ENCODE peak calls at places on chromosomes 11 and 22, in five cellular contexts. L is H9, R is mesenchymal stem cell, K is trophoblast cell, T is H1. I is an unnamed sample.

GRCh38 chr22:41367680-41368542 is 13.8 kb upstream of the TEF start:
- DNase-seq in K (peak), L (peak), R (no peak), T (no peak), I (no peak)

GRCh38 chr11:105202844-105203548 is 63.4 kb upstream of the CARD18 start:
- DNase-seq in K (no peak), R (peak), T (no peak), L (no peak), I (no peak)

GRCh38 chr11:6812391-6813005 is 13.0 kb upstream of the OR6A2 start:
- DNase-seq in L (peak), T (no peak), R (peak), K (no peak), I (peak)

GRCh38 chr11:130448416-130449068 is at the start of gene ADAMTS15:
- DNase-seq in L (peak), K (peak), R (peak), T (peak), I (peak)

GRCh38 chr11:124605719-124606118 is 5.5 kb upstream of the PANX3 start:
- DNase-seq in K (no peak), R (no peak), T (no peak), L (no peak), I (no peak)

GRCh38 chr22:46569055-46569847 is 31.8 kb upstream of the CELSR1 start:
- DNase-seq in T (no peak), L (no peak), K (no peak), R (no peak), I (no peak)

GRCh38 chr11:76293189-76293631 is 86.9 kb upstream of the WNT11 start:
- DNase-seq in L (no peak), T (no peak), K (no peak), R (no peak), I (no peak)

GRCh38 chr11:121930004-121930965 is 185.7 kb downstream of the BLID start:
- DNase-seq in K (no peak), T (no peak), R (no peak), L (no peak), I (no peak)

GRCh38 chr11:126415128-126415527 is 59.6 kb downstream of the ST3GAL4 start:
- DNase-seq in L (no peak), R (no peak), K (no peak), T (no peak), I (no peak)

GRCh38 chr11:47969401-47969800 is 11.0 kb upstream of the PTPRJ start:
- DNase-seq in L (no peak), R (no peak), T (no peak), K (no peak), I (no peak)

GRCh38 chr11:101718406-101718805 is 134.6 kb upstream of the TRPC6 start:
- DNase-seq in T (no peak), L (no peak), K (no peak), R (peak), I (no peak)

GRCh38 chr22:25702046-25702445 is 39.9 kb upstream of the MYO18B start:
- DNase-seq in K (no peak), L (no peak), T (no peak), R (peak), I (no peak)

GRCh38 chr22:42330953-42331525 is 60.6 kb upstream of the TCF20 start:
- DNase-seq in T (no peak), L (no peak), R (no peak), K (no peak), I (no peak)

GRCh38 chr11:64358907-64359711 is at the start of gene RPS6KA4:
- DNase-seq in L (no peak), T (peak), K (peak), R (peak), I (peak)

GRCh38 chr11:830295-831131 is 2.2 kb upstream of the CD151 start:
- DNase-seq in L (peak), K (no peak), T (no peak), R (peak), I (no peak)

GRCh38 chr11:74044538-74044937 is 35.7 kb upstream of the UCP3 start:
- DNase-seq in L (no peak), T (no peak), R (no peak), K (no peak), I (no peak)

GRCh38 chr11:69821511-69822040 is 2.4 kb upstream of the FGF3 start:
- DNase-seq in R (no peak), T (no peak), K (no peak), L (no peak), I (no peak)

GRCh38 chr11:67606150-67606476 is 623 bp upstream of the NDUFV1 start:
- DNase-seq in T (no peak), R (no peak), L (no peak), K (no peak), I (no peak)

GRCh38 chr22:35734517-35734827 is 16.8 kb downstream of the APOL5 start:
- DNase-seq in L (no peak), R (no peak), T (no peak), K (no peak), I (no peak)

GRCh38 chr11:26764825-26765224 is 43.0 kb upstream of the SLC5A12 start:
- DNase-seq in T (no peak), L (no peak), R (no peak), K (no peak), I (no peak)

GRCh38 chr11:71447791-71448256 is 369 bp downstream of the DHCR7 start:
- DNase-seq in T (peak), L (no peak), K (no peak), R (peak), I (peak)

GRCh38 chr11:94583885-94584500 is 16.8 kb downstream of the PIWIL4 start:
- DNase-seq in R (peak), L (no peak), K (no peak), T (no peak), I (no peak)

GRCh38 chr11:33682019-33682418 is 18.6 kb downstream of the C11orf91 start:
- DNase-seq in T (no peak), R (no peak), K (no peak), L (no peak), I (no peak)

GRCh38 chr11:10322830-10323792 is 18.2 kb downstream of the ADM start:
- DNase-seq in K (peak), R (peak), L (no peak), T (no peak), I (no peak)

GRCh38 chr22:33126881-33127280 is 68.7 kb upstream of the SYN3 start:
- DNase-seq in K (peak), T (no peak), L (peak), R (no peak), I (peak)

GRCh38 chr11:82403640-82404305 is 329.9 kb downstream of the FAM181B start:
- DNase-seq in L (no peak), K (peak), T (no peak), R (no peak), I (no peak)

GRCh38 chr11:38824573-38824972 is 2226.5 kb upstream of the RAG2 start:
- DNase-seq in K (no peak), R (peak), T (no peak), L (no peak), I (no peak)

GRCh38 chr11:38593649-38594048 is 1995.6 kb upstream of the RAG2 start:
- DNase-seq in T (no peak), R (peak), L (no peak), K (no peak), I (no peak)

GRCh38 chr22:43000441-43001175 is 14.3 kb downstream of the PACSIN2 start:
- DNase-seq in K (no peak), T (no peak), L (no peak), R (peak), I (no peak)

GRCh38 chr11:110955797-110956196 is 243.6 kb upstream of the ARHGAP20 start:
- DNase-seq in R (no peak), L (no peak), K (no peak), T (no peak), I (no peak)

GRCh38 chr11:96827164-96827563 is 437.4 kb downstream of the JRKL start:
- DNase-seq in L (no peak), K (no peak), T (no peak), R (peak), I (peak)

GRCh38 chr22:44384981-44385610 is 72.3 kb upstream of the SHISAL1 start:
- DNase-seq in L (no peak), T (no peak), K (no peak), R (no peak), I (no peak)

GRCh38 chr22:44385781-44386180 is 73.0 kb upstream of the SHISAL1 start:
- DNase-seq in L (no peak), R (no peak), K (no peak), T (no peak), I (no peak)

GRCh38 chr22:44384563-44384940 is 71.8 kb upstream of the SHISAL1 start:
- DNase-seq in K (no peak), L (no peak), T (no peak), R (no peak), I (no peak)

GRCh38 chr22:44387486-44387885 is 74.7 kb upstream of the SHISAL1 start:
- DNase-seq in T (no peak), L (no peak), R (no peak), K (no peak), I (no peak)

DNA sequence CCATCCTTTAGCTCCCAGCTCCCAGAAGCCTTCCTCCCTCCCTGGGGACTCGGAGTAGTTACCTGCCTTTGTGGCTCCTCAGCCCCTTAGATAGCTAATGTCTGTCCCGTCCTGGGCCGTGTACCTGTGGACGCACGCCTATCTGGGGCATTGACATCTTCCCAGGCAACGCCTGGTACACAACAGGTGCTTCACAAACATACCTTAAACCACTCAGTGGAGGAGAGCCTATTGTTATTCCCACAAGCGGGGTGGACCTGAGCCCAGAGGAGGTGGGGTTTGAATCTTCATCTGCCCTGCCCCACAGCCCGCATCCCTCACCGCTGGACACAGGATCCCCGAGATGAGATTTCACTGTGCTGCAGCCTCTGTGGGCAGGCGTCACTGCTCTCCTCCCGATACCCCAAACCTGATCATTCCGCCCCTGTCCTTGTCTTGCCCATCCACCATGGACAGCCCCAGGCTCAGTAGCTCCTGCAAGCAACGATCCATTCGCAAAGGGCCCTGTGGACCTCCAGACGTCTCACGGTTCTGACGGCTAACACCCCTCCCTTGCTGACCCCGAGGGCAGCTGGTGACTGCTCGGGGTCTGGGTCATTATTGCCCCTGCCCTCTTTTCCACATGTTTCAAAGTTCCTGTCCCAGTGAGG is 73.8 kb upstream of the SHISAL1 start:
- DNase-seq in R (no peak), K (no peak), T (no peak), L (no peak), I (no peak)
- H3K23ac ChIP-seq in R (no peak), K (no peak), T (no peak), L (no peak), I (no peak)

GRCh38 chr11:83549984-83550667 is 264.0 kb upstream of the CCDC90B start:
- DNase-seq in T (no peak), R (no peak), L (no peak), K (no peak), I (no peak)
- H2BK12ac ChIP-seq in T (no peak), R (no peak), L (no peak), K (no peak), I (no peak)

DNA sequence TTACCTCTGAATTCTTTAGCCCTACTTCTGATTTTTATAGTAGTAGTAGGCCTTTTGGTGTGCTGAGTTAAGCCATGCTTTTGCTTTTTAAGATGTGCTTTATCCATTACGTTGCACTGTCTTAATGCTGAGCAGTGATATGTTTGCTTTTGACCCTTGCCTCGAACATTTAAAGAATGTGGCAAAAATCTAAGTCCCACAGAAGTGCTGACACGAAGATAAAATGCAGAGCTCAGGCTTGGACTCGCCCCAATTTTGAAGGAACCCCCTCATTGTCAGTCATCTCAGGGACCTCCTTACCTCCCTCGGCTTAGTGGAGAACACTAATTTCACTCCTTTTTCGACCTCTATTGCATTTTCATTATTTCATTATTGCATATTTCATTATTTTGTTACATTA is 272.9 kb downstream of the DDX10 start:
- DNase-seq in L (no peak), T (no peak), R (no peak), K (no peak), I (no peak)
- H3K18ac ChIP-seq in L (no peak), T (no peak), R (peak), K (no peak), I (no peak)

GRCh38 chr11:119062779-119063178 is 4.8 kb upstream of the VPS11 start:
- DNase-seq in L (no peak), K (no peak), T (no peak), R (no peak), I (no peak)
- H3K23ac ChIP-seq in L (no peak), K (no peak), T (no peak), R (no peak), I (no peak)

DNA sequence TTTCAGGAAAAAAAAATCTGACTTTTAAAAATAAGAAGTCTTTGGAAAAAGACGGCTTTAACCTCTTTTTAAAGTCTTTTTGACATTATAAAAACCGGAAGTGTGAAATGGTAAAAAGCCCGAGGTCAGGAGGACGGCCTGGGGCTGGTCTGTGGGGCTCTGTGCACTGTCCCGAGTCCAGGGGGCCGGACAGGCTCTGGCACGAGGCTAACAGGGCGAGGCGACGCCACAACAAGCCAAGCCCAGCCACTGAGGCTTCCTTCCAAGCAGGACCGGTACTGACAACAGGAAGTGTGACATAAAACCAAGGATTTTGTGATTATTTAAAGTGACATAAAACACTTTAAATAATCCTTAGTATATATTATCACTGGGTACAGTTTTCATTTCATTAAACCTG is 39.2 kb downstream of the BRD1 start:
- DNase-seq in L (no peak), R (peak), K (no peak), T (no peak), I (no peak)
- H2BK12ac ChIP-seq in L (no peak), R (no peak), K (no peak), T (no peak), I (no peak)

GRCh38 chr11:108559904-108560303 is 33.7 kb downstream of the EXPH5 start:
- DNase-seq in K (no peak), R (peak), L (no peak), T (no peak), I (no peak)

GRCh38 chr11:108559340-108559739 is 34.2 kb downstream of the EXPH5 start:
- DNase-seq in T (no peak), L (no peak), R (peak), K (no peak), I (no peak)

GRCh38 chr11:108562746-108563581 is 30.6 kb downstream of the EXPH5 start:
- DNase-seq in R (no peak), T (peak), K (no peak), L (no peak), I (no peak)

GRCh38 chr11:108558222-108558621 is 35.3 kb downstream of the EXPH5 start:
- DNase-seq in L (no peak), R (no peak), K (no peak), T (peak), I (no peak)

DNA sequence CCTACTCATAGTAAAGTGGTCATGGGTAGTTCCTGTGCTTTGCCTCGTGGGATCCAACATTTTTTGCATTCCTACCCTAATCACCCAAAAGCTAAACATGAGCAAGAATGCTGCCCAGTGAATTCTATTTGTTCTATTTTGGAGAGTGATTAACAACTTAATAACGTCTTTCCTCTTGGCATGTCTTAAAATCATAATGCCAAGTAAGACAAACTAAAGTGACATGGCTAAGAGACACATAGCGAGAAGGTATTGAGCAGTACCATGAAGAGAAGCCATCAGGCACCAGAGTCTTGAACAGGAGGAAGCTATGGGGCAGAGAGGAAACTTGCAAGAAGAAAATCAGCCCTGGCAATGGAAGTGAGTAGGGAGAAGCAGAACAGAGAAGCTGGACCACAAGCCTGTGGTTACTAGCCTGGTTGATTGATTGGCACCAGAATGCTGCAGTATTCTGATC is 32.0 kb downstream of the EXPH5 start:
- DNase-seq in K (no peak), T (peak), R (peak), L (no peak), I (no peak)
- H3K18ac ChIP-seq in K (no peak), T (no peak), R (no peak), L (no peak), I (no peak)

DNA sequence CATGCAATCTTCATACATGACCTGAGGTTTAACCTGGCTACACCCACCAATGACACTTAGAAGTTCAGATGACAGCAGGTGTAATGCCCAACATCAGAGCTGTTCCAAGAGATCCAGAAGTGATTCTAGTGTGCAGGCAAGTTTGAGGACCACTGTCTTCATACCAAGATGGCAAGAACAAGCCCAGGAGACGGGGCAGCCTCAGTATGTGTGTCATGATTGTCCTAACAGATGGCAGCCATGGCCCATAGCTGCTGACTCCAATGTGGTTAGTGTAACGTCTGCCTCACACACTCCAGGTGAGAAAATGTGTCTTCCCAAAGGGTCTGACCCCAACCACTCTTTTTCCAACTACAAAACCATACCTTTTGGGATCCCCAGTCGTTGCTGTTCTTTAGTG is 97.3 kb downstream of the ETS1 start:
- DNase-seq in T (no peak), R (no peak), K (no peak), L (no peak), I (no peak)
- H3K23ac ChIP-seq in T (no peak), R (no peak), K (no peak), L (no peak), I (no peak)

DNA sequence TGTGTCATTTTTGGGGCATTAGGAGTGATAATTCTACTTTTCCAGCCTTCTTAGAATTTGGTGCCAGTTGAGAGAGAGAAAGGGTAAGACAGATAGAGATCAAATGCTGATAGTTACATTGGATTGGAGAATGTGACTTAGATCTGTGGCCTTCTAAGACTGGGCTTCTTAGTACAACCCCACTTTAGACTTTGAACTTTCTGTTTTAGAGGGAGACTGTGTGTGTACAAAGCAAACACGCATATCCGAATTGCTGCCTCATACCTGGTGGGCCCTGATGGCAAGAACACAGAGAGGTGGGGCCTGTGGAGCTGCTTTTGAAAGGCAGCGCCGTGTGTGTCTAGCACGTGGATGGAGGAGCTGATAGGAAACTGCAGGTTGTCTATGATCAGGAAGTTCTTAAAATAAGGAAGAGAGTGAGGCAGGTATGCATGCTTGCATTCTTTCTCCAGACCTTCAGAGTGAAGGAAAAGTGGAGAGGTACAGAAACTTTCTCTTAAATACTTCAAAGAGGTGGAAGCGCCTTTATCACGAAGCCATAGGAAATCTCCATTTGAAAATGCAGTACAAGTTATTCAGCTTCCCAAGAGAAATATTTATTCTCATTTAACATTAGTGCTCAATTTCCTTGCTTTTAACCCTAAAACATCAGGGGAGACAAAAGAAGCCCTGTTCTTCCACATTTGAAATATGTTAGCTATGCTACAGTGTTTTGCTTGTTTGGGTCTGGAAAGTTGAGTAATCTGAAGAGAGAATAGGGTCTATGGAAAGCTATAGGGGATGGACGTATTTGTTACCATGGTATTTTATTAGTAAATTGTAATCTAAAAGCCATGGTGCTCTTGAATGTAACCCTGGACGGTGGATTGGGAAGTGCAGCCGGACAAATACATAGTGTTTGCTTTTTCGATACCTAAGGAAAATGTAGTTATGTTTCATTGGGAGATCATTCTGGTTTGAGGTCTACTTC is 13.7 kb downstream of the PDHX start:
- DNase-seq in K (no peak), L (no peak), R (no peak), T (no peak), I (no peak)
- H2BK12ac ChIP-seq in K (no peak), L (no peak), R (peak), T (no peak), I (no peak)

I was measured in neuronal stem cell.